ENCODE peak calls at places on chromosome 15, in five cellular contexts. One of them, this sample, is unnamed.

GRCh38 chr15:47404877-47405276 is 312.4 kb upstream of the SEMA6D start:
- DNase-seq in hepatocyte: no peak
- DNase-seq in neural progenitor cell: no peak
- DNase-seq in HCT116: no peak
- DNase-seq in MM.1S: no peak
- DNase-seq in this sample: no peak

GRCh38 chr15:58549013-58549779 is 117.4 kb downstream of the LIPC start:
- DNase-seq in hepatocyte: peak; percentile 53
- DNase-seq in neural progenitor cell: no peak
- DNase-seq in HCT116: no peak
- DNase-seq in MM.1S: no peak
- DNase-seq in this sample: no peak

GRCh38 chr15:41811432-41812195 is 16.3 kb upstream of the JMJD7 start:
- DNase-seq in hepatocyte: peak; percentile 93
- DNase-seq in neural progenitor cell: peak; percentile 90
- DNase-seq in HCT116: peak; percentile 46
- DNase-seq in MM.1S: peak; percentile 63
- DNase-seq in this sample: peak; percentile 91

GRCh38 chr15:40379853-40380252 is 2.7 kb upstream of the KNSTRN start:
- DNase-seq in hepatocyte: peak; percentile 68
- DNase-seq in neural progenitor cell: no peak
- DNase-seq in HCT116: peak; percentile 28
- DNase-seq in MM.1S: no peak
- DNase-seq in this sample: peak; percentile 98

GRCh38 chr15:40130799-40131502 is 22.3 kb upstream of the BMF start:
- DNase-seq in hepatocyte: no peak
- DNase-seq in neural progenitor cell: no peak
- DNase-seq in HCT116: no peak
- DNase-seq in MM.1S: no peak
- DNase-seq in this sample: no peak

GRCh38 chr15:59222106-59222505 is 15.5 kb downstream of the LDHAL6B start:
- DNase-seq in hepatocyte: no peak
- DNase-seq in neural progenitor cell: no peak
- DNase-seq in HCT116: no peak
- DNase-seq in MM.1S: no peak
- DNase-seq in this sample: peak; percentile 87

GRCh38 chr15:92907880-92908279 is 7.8 kb downstream of the CHD2 start:
- DNase-seq in hepatocyte: peak; percentile 78
- DNase-seq in neural progenitor cell: no peak
- DNase-seq in HCT116: no peak
- DNase-seq in MM.1S: no peak
- DNase-seq in this sample: peak; percentile 97

GRCh38 chr15:36080759-36081158 is 498.7 kb upstream of the CDIN1 start:
- DNase-seq in hepatocyte: no peak
- DNase-seq in neural progenitor cell: no peak
- DNase-seq in HCT116: no peak
- DNase-seq in MM.1S: no peak
- DNase-seq in this sample: no peak

GRCh38 chr15:38699633-38700230 is 135.1 kb upstream of the RASGRP1 start:
- DNase-seq in hepatocyte: peak; percentile 79
- DNase-seq in neural progenitor cell: peak; percentile 76
- DNase-seq in HCT116: peak; percentile 54
- DNase-seq in MM.1S: peak; percentile 88
- DNase-seq in this sample: peak; percentile 73

GRCh38 chr15:70098461-70099166 is 897 bp upstream of the TLE3 start:
- DNase-seq in hepatocyte: peak; percentile 66
- DNase-seq in neural progenitor cell: peak; percentile 91
- DNase-seq in HCT116: peak; percentile 27
- DNase-seq in MM.1S: peak; percentile 24
- DNase-seq in this sample: peak; percentile 68

GRCh38 chr15:65409284-65409631 is 13.5 kb downstream of the IGDCC4 start:
- DNase-seq in hepatocyte: no peak
- DNase-seq in neural progenitor cell: no peak
- DNase-seq in HCT116: no peak
- DNase-seq in MM.1S: no peak
- DNase-seq in this sample: peak; percentile 93

GRCh38 chr15:69535101-69535638 is 82.6 kb downstream of the RPLP1 start:
- DNase-seq in hepatocyte: no peak
- DNase-seq in neural progenitor cell: no peak
- DNase-seq in HCT116: no peak
- DNase-seq in MM.1S: no peak
- DNase-seq in this sample: peak; percentile 81

GRCh38 chr15:38685686-38686339 is 121.2 kb upstream of the RASGRP1 start:
- DNase-seq in hepatocyte: no peak
- DNase-seq in neural progenitor cell: no peak
- DNase-seq in HCT116: no peak
- DNase-seq in MM.1S: no peak
- DNase-seq in this sample: no peak

GRCh38 chr15:101244039-101244781 is 7.6 kb downstream of the CHSY1 start:
- DNase-seq in hepatocyte: no peak
- DNase-seq in neural progenitor cell: no peak
- DNase-seq in HCT116: no peak
- DNase-seq in MM.1S: no peak
- DNase-seq in this sample: no peak

GRCh38 chr15:42140383-42141070 is 15.9 kb downstream of the PLA2G4F start:
- DNase-seq in hepatocyte: no peak
- DNase-seq in neural progenitor cell: no peak
- DNase-seq in HCT116: no peak
- DNase-seq in MM.1S: no peak
- DNase-seq in this sample: no peak

GRCh38 chr15:27831384-27832262 is 267.5 kb downstream of the OCA2 start:
- DNase-seq in hepatocyte: no peak
- DNase-seq in neural progenitor cell: no peak
- DNase-seq in HCT116: no peak
- DNase-seq in MM.1S: no peak
- DNase-seq in this sample: no peak

GRCh38 chr15:76991741-76992645 is 2.9 kb upstream of the PSTPIP1 start:
- DNase-seq in hepatocyte: no peak
- DNase-seq in neural progenitor cell: no peak
- DNase-seq in HCT116: no peak
- DNase-seq in MM.1S: no peak
- DNase-seq in this sample: no peak

GRCh38 chr15:80596521-80596976 is 98.6 kb upstream of the ABHD17C start:
- DNase-seq in hepatocyte: peak; percentile 72
- DNase-seq in neural progenitor cell: no peak
- DNase-seq in HCT116: peak; percentile 21
- DNase-seq in MM.1S: no peak
- DNase-seq in this sample: no peak

GRCh38 chr15:101657968-101658784 is 6.0 kb upstream of the TM2D3 start:
- DNase-seq in hepatocyte: no peak
- DNase-seq in neural progenitor cell: no peak
- DNase-seq in HCT116: no peak
- DNase-seq in MM.1S: no peak
- DNase-seq in this sample: no peak

GRCh38 chr15:74812533-74812932 is at the start of gene LMAN1L:
- DNase-seq in hepatocyte: no peak
- DNase-seq in neural progenitor cell: no peak
- DNase-seq in HCT116: no peak
- DNase-seq in MM.1S: no peak
- DNase-seq in this sample: no peak

GRCh38 chr15:76776480-76776879 is 128.7 kb downstream of the SCAPER start:
- DNase-seq in hepatocyte: no peak
- DNase-seq in neural progenitor cell: no peak
- DNase-seq in HCT116: no peak
- DNase-seq in MM.1S: no peak
- DNase-seq in this sample: no peak

GRCh38 chr15:38928431-38928830 is 363.8 kb upstream of the RASGRP1 start:
- DNase-seq in hepatocyte: no peak
- DNase-seq in neural progenitor cell: no peak
- DNase-seq in HCT116: no peak
- DNase-seq in MM.1S: no peak
- DNase-seq in this sample: no peak

GRCh38 chr15:33724321-33725036 is 243.8 kb upstream of the CHRM5 start:
- DNase-seq in hepatocyte: no peak
- DNase-seq in neural progenitor cell: no peak
- DNase-seq in HCT116: no peak
- DNase-seq in MM.1S: no peak
- DNase-seq in this sample: no peak

GRCh38 chr15:74207652-74208440 is 5.3 kb upstream of the STRA6 start:
- DNase-seq in hepatocyte: no peak
- DNase-seq in neural progenitor cell: no peak
- DNase-seq in HCT116: no peak
- DNase-seq in MM.1S: no peak
- DNase-seq in this sample: no peak

GRCh38 chr15:34240537-34240936 is 15.7 kb downstream of the EMC4 start:
- DNase-seq in hepatocyte: no peak
- DNase-seq in neural progenitor cell: no peak
- DNase-seq in HCT116: no peak
- DNase-seq in MM.1S: no peak
- DNase-seq in this sample: no peak

GRCh38 chr15:68560501-68561113 is 18.2 kb upstream of the CORO2B start:
- DNase-seq in hepatocyte: no peak
- DNase-seq in neural progenitor cell: no peak
- DNase-seq in HCT116: no peak
- DNase-seq in MM.1S: no peak
- DNase-seq in this sample: no peak

DNA sequence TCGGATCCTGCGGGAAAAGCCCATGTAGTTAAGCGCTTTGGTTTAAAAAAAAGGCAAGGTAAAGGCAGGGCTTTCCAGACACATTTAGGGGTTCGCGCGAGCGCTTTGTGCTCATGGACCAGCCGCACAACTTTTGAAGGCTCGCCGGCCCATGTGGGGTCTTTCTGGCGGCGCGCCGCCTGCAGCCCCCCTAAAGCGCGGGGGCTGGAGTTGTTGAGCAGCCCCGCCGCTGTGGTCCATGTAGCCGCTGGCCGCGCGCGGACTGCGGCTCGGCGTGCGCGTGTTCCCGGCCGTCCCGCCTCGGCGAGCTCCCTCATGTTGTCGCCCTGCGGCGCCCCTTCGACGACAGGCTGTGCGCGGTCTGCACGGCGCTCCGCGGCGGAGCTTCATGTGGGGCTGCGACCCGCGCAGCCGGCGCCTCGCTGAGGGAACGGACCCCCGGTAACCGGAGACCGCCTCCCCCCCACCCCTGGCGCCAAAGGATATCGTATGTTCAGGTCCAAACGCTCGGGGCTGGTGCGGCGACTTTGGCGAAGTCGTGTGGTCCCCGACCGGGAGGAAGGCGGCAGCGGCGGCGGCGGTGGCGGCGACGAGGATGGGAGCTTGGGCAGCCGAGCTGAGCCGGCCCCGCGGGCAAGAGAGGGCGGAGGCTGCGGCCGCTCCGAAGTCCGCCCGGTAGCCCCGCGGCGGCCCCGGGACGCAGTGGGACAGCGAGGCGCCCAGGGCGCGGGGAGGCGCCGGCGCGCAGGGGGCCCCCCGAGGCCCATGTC is 919 bp downstream of the SMAD6 start:
- DNase-seq in hepatocyte: peak; percentile 56
- DNase-seq in neural progenitor cell: peak; percentile 69
- DNase-seq in HCT116: no peak
- DNase-seq in MM.1S: no peak
- DNase-seq in this sample: peak; percentile 65
- TF ChIP-seq EZH2phosphoT487 in hepatocyte: no peak
- TF ChIP-seq EZH2phosphoT487 in neural progenitor cell: peak; percentile 72
- TF ChIP-seq EZH2phosphoT487 in HCT116: no peak
- TF ChIP-seq EZH2phosphoT487 in MM.1S: no peak
- TF ChIP-seq EZH2phosphoT487 in this sample: no peak

GRCh38 chr15:31464216-31465082 is 137.8 kb downstream of the KLF13 start:
- DNase-seq in hepatocyte: no peak
- DNase-seq in neural progenitor cell: no peak
- DNase-seq in HCT116: no peak
- DNase-seq in MM.1S: no peak
- DNase-seq in this sample: no peak
- TF ChIP-seq EZH2phosphoT487 in hepatocyte: no peak
- TF ChIP-seq EZH2phosphoT487 in neural progenitor cell: no peak
- TF ChIP-seq EZH2phosphoT487 in HCT116: no peak
- TF ChIP-seq EZH2phosphoT487 in MM.1S: no peak
- TF ChIP-seq EZH2phosphoT487 in this sample: no peak

GRCh38 chr15:29126821-29127461 is 142.7 kb downstream of the NSMCE3 start:
- DNase-seq in hepatocyte: no peak
- DNase-seq in neural progenitor cell: peak; percentile 54
- DNase-seq in HCT116: no peak
- DNase-seq in MM.1S: no peak
- DNase-seq in this sample: no peak

GRCh38 chr15:29129903-29130302 is 139.7 kb downstream of the NSMCE3 start:
- DNase-seq in hepatocyte: no peak
- DNase-seq in neural progenitor cell: no peak
- DNase-seq in HCT116: no peak
- DNase-seq in MM.1S: no peak
- DNase-seq in this sample: no peak

GRCh38 chr15:29129221-29129620 is 140.4 kb downstream of the NSMCE3 start:
- DNase-seq in hepatocyte: no peak
- DNase-seq in neural progenitor cell: no peak
- DNase-seq in HCT116: no peak
- DNase-seq in MM.1S: peak; percentile 53
- DNase-seq in this sample: no peak

GRCh38 chr15:29127506-29128430 is 141.9 kb downstream of the NSMCE3 start:
- DNase-seq in hepatocyte: no peak
- DNase-seq in neural progenitor cell: no peak
- DNase-seq in HCT116: no peak
- DNase-seq in MM.1S: no peak
- DNase-seq in this sample: no peak

DNA sequence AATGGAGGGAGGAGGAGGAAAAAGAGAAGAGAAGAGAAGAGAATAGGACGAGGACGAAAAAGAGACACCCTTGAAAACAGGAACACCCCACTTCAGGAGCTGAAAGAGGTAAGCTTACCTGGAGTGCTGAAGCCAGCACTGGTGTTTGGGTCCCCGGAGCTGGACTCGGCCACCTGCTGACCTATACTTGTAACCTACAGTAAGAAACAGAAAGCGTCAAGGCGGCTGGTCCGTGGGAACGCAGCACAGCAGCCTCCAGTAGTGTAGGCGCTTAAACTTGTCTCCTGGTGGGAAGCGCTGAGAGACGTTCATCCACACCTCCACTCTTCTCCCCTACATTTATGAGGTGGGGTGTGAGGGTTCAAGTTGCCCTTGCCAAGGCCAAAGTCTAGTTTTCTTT is 141.0 kb downstream of the NSMCE3 start:
- DNase-seq in hepatocyte: no peak
- DNase-seq in neural progenitor cell: no peak
- DNase-seq in HCT116: no peak
- DNase-seq in MM.1S: no peak
- DNase-seq in this sample: no peak
- TF ChIP-seq EZH2phosphoT487 in hepatocyte: no peak
- TF ChIP-seq EZH2phosphoT487 in neural progenitor cell: no peak
- TF ChIP-seq EZH2phosphoT487 in HCT116: no peak
- TF ChIP-seq EZH2phosphoT487 in MM.1S: no peak
- TF ChIP-seq EZH2phosphoT487 in this sample: no peak

GRCh38 chr15:71128939-71129562 is 13.8 kb downstream of the THSD4 start:
- DNase-seq in hepatocyte: no peak
- DNase-seq in neural progenitor cell: no peak
- DNase-seq in HCT116: no peak
- DNase-seq in MM.1S: no peak
- DNase-seq in this sample: peak; percentile 22
- TF ChIP-seq EZH2phosphoT487 in hepatocyte: no peak
- TF ChIP-seq EZH2phosphoT487 in neural progenitor cell: no peak
- TF ChIP-seq EZH2phosphoT487 in HCT116: no peak
- TF ChIP-seq EZH2phosphoT487 in MM.1S: no peak
- TF ChIP-seq EZH2phosphoT487 in this sample: no peak